ENCODE peak calls at places on chromosomes 5 and 9, in ten cellular contexts. C, R, M, S, J, O, Y, U, P and T are unnamed samples.

GRCh38 chr5:168624850-168625357 is 45.7 kb upstream of the PANK3 start:
- DNase-seq in C (no peak), M (no peak), R (no peak), J (no peak), U (no peak), P (no peak), S (no peak), Y (no peak), O (no peak), T (no peak)

GRCh38 chr9:119283118-119283794 is 86.0 kb downstream of the BRINP1 start:
- DNase-seq in C (no peak), Y (no peak), P (no peak), R (peak; percentile 32), O (no peak), U (no peak), M (no peak), S (peak; percentile 75), J (no peak), T (no peak)

GRCh38 chr5:97629281-97629680 is 446.2 kb upstream of the RIOK2 start:
- DNase-seq in Y (no peak), R (no peak), C (no peak), J (peak; percentile 52), P (no peak), U (no peak), M (no peak), S (peak; percentile 1), O (no peak), T (peak; percentile 49)

GRCh38 chr9:131060902-131061630 is 35.3 kb upstream of the AIF1L start:
- DNase-seq in C (no peak), R (no peak), O (no peak), Y (no peak), U (no peak), P (no peak), M (no peak), S (no peak), J (no peak), T (no peak)

GRCh38 chr5:9063615-9064245 is 482.1 kb downstream of the SEMA5A start:
- DNase-seq in R (no peak), S (no peak), O (no peak), C (no peak), P (no peak), J (no peak), U (no peak), Y (no peak), M (no peak), T (no peak)

GRCh38 chr5:953535-954449 is 54.8 kb upstream of the NKD2 start:
- DNase-seq in S (no peak), P (no peak), J (no peak), R (no peak), C (no peak), Y (no peak), O (no peak), U (no peak), M (no peak), T (no peak)

GRCh38 chr9:125971895-125972729 is 224.9 kb downstream of the PBX3 start:
- DNase-seq in O (no peak), U (no peak), S (no peak), Y (no peak), C (no peak), J (no peak), P (no peak), R (no peak), M (no peak), T (no peak)

GRCh38 chr5:128040927-128041326 is 42.6 kb upstream of the SLC12A2 start:
- DNase-seq in J (no peak), Y (no peak), C (no peak), M (no peak), S (no peak), R (no peak), U (no peak), P (no peak), O (no peak), T (no peak)

GRCh38 chr5:14487896-14488570 is 93.6 kb upstream of the OTULINL start:
- DNase-seq in M (no peak), Y (no peak), R (no peak), C (no peak), P (no peak), S (no peak), U (no peak), J (no peak), O (no peak), T (no peak)

GRCh38 chr5:14197056-14197455 is 53.9 kb downstream of the TRIO start:
- DNase-seq in C (no peak), U (no peak), O (no peak), S (no peak), Y (no peak), J (no peak), R (no peak), M (no peak), P (no peak), T (no peak)

GRCh38 chr5:169649486-169649885 is 12.4 kb downstream of the DOCK2 start:
- DNase-seq in Y (no peak), R (no peak), M (peak; percentile 39), C (no peak), P (no peak), J (no peak), O (no peak), S (no peak), U (no peak), T (no peak)